ENCODE peak calls at places on chromosomes 2 and 18, in eight cellular contexts. Y is mammary epithelial cell, E is mucosa of descending colon, N is heart left ventricle, V is right lobe of liver, A is OCI-LY7, U is GM23248, P is psoas muscle. R is an unnamed sample.

GRCh38 chr2:163953390-163953907 is 217.6 kb upstream of the FIGN start:
- DNase-seq in Y (peak; percentile 35), E (no peak), N (no peak), V (no peak), A (no peak), U (no peak), P (no peak), R (no peak)

GRCh38 chr18:1487457-1487856 is 582.8 kb downstream of the ADCYAP1 start:
- DNase-seq in Y (no peak), E (no peak), N (no peak), V (no peak), A (no peak), U (no peak), P (no peak), R (no peak)

GRCh38 chr2:47652041-47652713 is 130.8 kb upstream of the MSH6 start:
- DNase-seq in Y (no peak), E (no peak), N (no peak), V (no peak), A (no peak), U (no peak), P (no peak), R (no peak)

GRCh38 chr2:81194581-81194980 is 890.0 kb upstream of the LRRTM1 start:
- DNase-seq in Y (no peak), E (no peak), N (no peak), V (no peak), A (no peak), U (no peak), P (no peak), R (no peak)

GRCh38 chr2:237625777-237626176 is 1.6 kb upstream of the LRRFIP1 start:
- DNase-seq in Y (no peak), E (no peak), N (no peak), V (no peak), A (peak; percentile 23), U (no peak), P (no peak), R (no peak)

GRCh38 chr18:54983041-54983686 is 23.9 kb upstream of the CCDC68 start:
- DNase-seq in Y (peak; percentile 48), E (no peak), N (no peak), V (no peak), A (peak; percentile 43), U (peak; percentile 76), P (no peak), R (no peak)

GRCh38 chr2:203887680-203888079 is 20.1 kb downstream of the CTLA4 start:
- DNase-seq in Y (peak; percentile 48), E (no peak), N (no peak), V (no peak), A (no peak), U (no peak), P (no peak), R (no peak)

GRCh38 chr2:19685713-19686112 is 216.1 kb downstream of the TTC32 start:
- DNase-seq in Y (no peak), E (no peak), N (no peak), V (no peak), A (no peak), U (peak; percentile 55), P (no peak), R (no peak)

GRCh38 chr2:164625378-164625971 is 4.2 kb upstream of the GRB14 start:
- DNase-seq in Y (peak; percentile 84), E (no peak), N (no peak), V (no peak), A (no peak), U (peak; percentile 85), P (no peak), R (no peak)

GRCh38 chr2:99643824-99644787 is 154.3 kb upstream of the REV1 start:
- DNase-seq in Y (no peak), E (no peak), N (no peak), V (no peak), A (no peak), U (peak; percentile 81), P (no peak), R (no peak)

GRCh38 chr2:16149349-16150243 is 209.2 kb downstream of the MYCN start:
- DNase-seq in Y (no peak), E (no peak), N (no peak), V (no peak), A (no peak), U (no peak), P (no peak), R (no peak)

GRCh38 chr2:217952409-217952808 is 50.4 kb downstream of the TNS1 start:
- DNase-seq in Y (no peak), E (no peak), N (no peak), V (peak; percentile 27), A (no peak), U (no peak), P (no peak), R (no peak)

GRCh38 chr2:190682168-190682567 is 33.3 kb downstream of the NAB1 start:
- DNase-seq in Y (no peak), E (no peak), N (no peak), V (no peak), A (no peak), U (peak; percentile 20), P (no peak), R (no peak)

GRCh38 chr2:11863103-11863502 is 116.7 kb downstream of the LPIN1 start:
- DNase-seq in Y (no peak), E (no peak), N (no peak), V (no peak), A (no peak), U (no peak), P (no peak), R (peak; percentile 11)

GRCh38 chr2:235073938-235074337 is 122.1 kb downstream of the SH3BP4 start:
- DNase-seq in Y (no peak), E (no peak), N (no peak), V (no peak), A (no peak), U (no peak), P (no peak), R (no peak)

GRCh38 chr2:30721668-30722647 is 85.3 kb downstream of the CAPN13 start:
- DNase-seq in Y (no peak), E (no peak), N (no peak), V (no peak), A (no peak), U (no peak), P (no peak), R (peak; percentile 6)

GRCh38 chr18:58195278-58195721 is 151.3 kb downstream of the NEDD4L start:
- DNase-seq in Y (peak; percentile 73), E (peak; percentile 76), N (no peak), V (peak; percentile 63), A (peak; percentile 3), U (no peak), P (no peak), R (peak; percentile 71)

GRCh38 chr18:55419939-55420664 is 167.9 kb downstream of the TCF4 start:
- DNase-seq in Y (no peak), E (no peak), N (no peak), V (no peak), A (no peak), U (peak; percentile 65), P (no peak), R (no peak)

GRCh38 chr2:15647622-15648590 is 56.2 kb downstream of the DDX1 start:
- DNase-seq in Y (no peak), E (no peak), N (no peak), V (no peak), A (no peak), U (no peak), P (no peak), R (no peak)

DNA sequence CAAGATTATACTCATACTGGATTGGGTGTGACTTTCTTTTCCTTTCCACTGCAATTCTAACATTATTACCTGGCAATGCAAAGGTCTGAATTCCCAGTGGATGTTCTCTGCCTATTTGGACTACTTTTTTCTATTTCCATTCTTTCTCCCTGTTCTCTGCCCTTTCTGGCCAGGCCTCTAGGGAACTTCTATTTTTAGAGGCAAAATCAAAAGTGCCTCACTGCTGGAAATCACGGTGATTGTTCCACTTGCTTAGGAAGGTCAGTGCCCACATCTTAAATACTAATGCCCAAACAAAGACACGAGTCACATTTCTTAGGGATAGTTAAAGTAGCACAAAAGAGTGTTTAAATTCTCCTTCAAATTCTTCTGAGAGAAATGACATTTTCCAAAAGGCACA is 34.9 kb downstream of the ST6GAL2 start:
- DNase-seq in Y (no peak), E (no peak), N (no peak), V (no peak), A (no peak), U (no peak), P (no peak), R (no peak)
- H3K4me1 ChIP-seq in Y (no peaks in the 10 kb centered on the region), E (no peaks in the 10 kb centered on the region), N (no peaks in the 10 kb centered on the region), V (no peaks in the 10 kb centered on the region), A (no peaks in the 10 kb centered on the region), U (no peaks in the 10 kb centered on the region), P (no peaks in the 10 kb centered on the region), R (no peaks in the 10 kb centered on the region)

GRCh38 chr2:3814846-3815245 is 111.5 kb downstream of the DCDC2C start:
- DNase-seq in Y (no peak), E (no peak), N (no peak), V (no peak), A (no peak), U (no peak), P (no peak), R (no peak)
- H3K4me3 ChIP-seq in Y (no peak overlapping the region), E (no peak overlapping the region), N (no peak overlapping the region), V (no peak overlapping the region), A (no peak overlapping the region), U (no peak overlapping the region), P (no peak overlapping the region), R (no peak overlapping the region)

DNA sequence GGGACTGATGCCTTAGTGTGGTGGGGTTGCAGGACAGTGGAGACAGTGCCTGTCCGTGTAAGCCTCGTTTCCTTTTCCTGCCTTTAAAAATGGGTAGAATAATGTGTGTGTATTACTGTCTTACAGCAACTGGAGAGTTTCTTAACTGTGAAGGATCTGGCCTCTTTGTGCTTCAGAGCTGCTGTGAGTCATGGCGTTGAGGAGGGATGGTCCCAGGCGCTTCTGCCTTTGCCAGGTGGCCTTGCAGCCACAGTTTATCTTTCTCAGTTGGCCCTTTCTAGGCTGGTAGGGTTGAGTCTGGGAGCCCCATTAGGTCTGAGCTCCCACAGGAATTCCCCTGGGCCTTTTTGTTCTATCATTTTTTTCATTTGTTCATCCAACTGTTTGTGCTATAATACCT is 9.2 kb downstream of the PRADC1 start:
- DNase-seq in Y (no peak), E (no peak), N (no peak), V (no peak), A (no peak), U (no peak), P (no peak), R (no peak)
- H3K36me3 ChIP-seq in Y (peaks cover 4% of the 10 kb centered on the region), E (no peaks in the 10 kb centered on the region), N (peaks cover 70% of the 10 kb centered on the region), V (peaks cover 29% of the 10 kb centered on the region), A (peaks cover 85% of the 10 kb centered on the region), U (no peaks in the 10 kb centered on the region), P (peaks cover 97% of the 10 kb centered on the region), R (no peaks in the 10 kb centered on the region)

GRCh38 chr18:10405014-10405493 is 49.4 kb upstream of the APCDD1 start:
- DNase-seq in Y (no peak), E (no peak), N (no peak), V (no peak), A (no peak), U (peak; percentile 13), P (no peak), R (no peak)

GRCh38 chr18:10403675-10404074 is 50.8 kb upstream of the APCDD1 start:
- DNase-seq in Y (no peak), E (no peak), N (no peak), V (no peak), A (no peak), U (no peak), P (no peak), R (no peak)

GRCh38 chr18:10406172-10406663 is 48.2 kb upstream of the APCDD1 start:
- DNase-seq in Y (no peak), E (no peak), N (no peak), V (no peak), A (no peak), U (no peak), P (no peak), R (no peak)

GRCh38 chr18:10402876-10403559 is 51.4 kb upstream of the APCDD1 start:
- DNase-seq in Y (no peak), E (no peak), N (no peak), V (no peak), A (no peak), U (no peak), P (no peak), R (no peak)

GRCh38 chr18:10404148-10404547 is 50.3 kb upstream of the APCDD1 start:
- DNase-seq in Y (no peak), E (no peak), N (no peak), V (no peak), A (no peak), U (no peak), P (no peak), R (no peak)
- H3K4me1 ChIP-seq in Y (no peaks in the 10 kb centered on the region), E (no peaks in the 10 kb centered on the region), N (no peaks in the 10 kb centered on the region), V (no peaks in the 10 kb centered on the region), A (no peaks in the 10 kb centered on the region), U (peaks cover 6% of the 10 kb centered on the region), P (no peaks in the 10 kb centered on the region), R (no peaks in the 10 kb centered on the region)

R was measured in colonic mucosa.